ENCODE peak calls at places on chromosomes 7 and 10, in nine cellular contexts. L is heart left ventricle, Q is right atrium auricular region, K is tibial artery, Y is left lung, C is WERI-Rb-1, D is HFF-Myc, O is esophagus muscularis mucosa, B is endothelial cell of umbilical vein. S is an unnamed sample.

GRCh38 chr7:82442492-82443043 is 1.0 kb downstream of the CACNA2D1 start:
- DNase-seq in L (no peak), Q (no peak), K (no peak), Y (no peak), C (peak), D (no peak), O (no peak), B (peak), S (no peak)

GRCh38 chr7:142307246-142307900 is 49.5 kb upstream of the PRSS58 start:
- DNase-seq in L (no peak), Q (no peak), K (no peak), Y (no peak), C (no peak), D (no peak), O (peak), B (no peak), S (no peak)

GRCh38 chr7:66352071-66352470 is 146.9 kb downstream of the TPST1 start:
- DNase-seq in L (no peak), Q (no peak), K (no peak), Y (no peak), C (no peak), D (no peak), O (no peak), B (peak), S (no peak)

GRCh38 chr7:104791065-104791464 is 222.9 kb upstream of the KMT2E start:
- DNase-seq in L (no peak), Q (no peak), K (no peak), Y (no peak), C (no peak), D (no peak), O (no peak), B (peak), S (no peak)

GRCh38 chr7:1666779-1667565 is 3.1 kb upstream of the ELFN1 start:
- DNase-seq in L (peak), Q (no peak), K (peak), Y (peak), C (peak), D (no peak), O (no peak), B (no peak), S (no peak)

GRCh38 chr10:21517134-21517982 is 8.1 kb downstream of the SKIDA1 start:
- DNase-seq in L (peak), Q (no peak), K (peak), Y (no peak), C (no peak), D (no peak), O (no peak), B (peak), S (peak)

GRCh38 chr7:38834357-38834756 is 74.6 kb downstream of the VPS41 start:
- DNase-seq in L (no peak), Q (no peak), K (no peak), Y (no peak), C (no peak), D (no peak), O (no peak), B (no peak), S (no peak)

GRCh38 chr7:90655566-90655965 is 59.4 kb downstream of the CDK14 start:
- DNase-seq in L (no peak), Q (no peak), K (no peak), Y (no peak), C (no peak), D (no peak), O (no peak), B (peak), S (peak)

DNA sequence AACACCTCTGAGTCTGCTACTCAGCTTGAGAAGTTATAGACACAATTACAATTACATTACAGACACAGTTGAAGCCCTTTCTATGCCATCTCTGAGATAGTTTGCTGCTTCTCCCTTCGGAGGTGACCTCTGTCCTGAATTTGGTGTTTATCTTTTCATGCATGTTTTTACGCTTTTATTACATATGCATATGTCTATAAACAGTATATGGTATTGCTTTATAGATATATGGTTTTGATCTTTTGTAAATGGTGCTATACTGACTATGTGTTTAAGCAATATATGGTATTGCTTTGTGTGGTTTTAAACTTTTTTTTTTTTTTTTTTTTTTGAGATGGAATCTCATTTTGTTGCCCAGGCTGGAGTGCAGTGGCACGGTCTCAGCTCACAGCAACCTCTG is 48.4 kb downstream of the HK1 start:
- DNase-seq in L (no peak), Q (no peak), K (no peak), Y (no peak), C (no peak), D (no peak), O (no peak), B (no peak), S (no peak)
- H3K4me3 ChIP-seq in L (no peak), Q (no peak), K (no peak), Y (no peak), C (no peak), D (no peak), O (no peak), B (no peak), S (no peak)

GRCh38 chr10:48332166-48332870 is 25.8 kb downstream of the MAPK8 start:
- DNase-seq in L (no peak), Q (no peak), K (no peak), Y (no peak), C (no peak), D (no peak), O (no peak), B (no peak), S (no peak)
- TF ChIP-seq CTCF in L (no peak), Q (no peak), K (no peak), Y (no peak), C (no peak), D (no peak), O (no peak), B (no peak), S (no peak)

DNA sequence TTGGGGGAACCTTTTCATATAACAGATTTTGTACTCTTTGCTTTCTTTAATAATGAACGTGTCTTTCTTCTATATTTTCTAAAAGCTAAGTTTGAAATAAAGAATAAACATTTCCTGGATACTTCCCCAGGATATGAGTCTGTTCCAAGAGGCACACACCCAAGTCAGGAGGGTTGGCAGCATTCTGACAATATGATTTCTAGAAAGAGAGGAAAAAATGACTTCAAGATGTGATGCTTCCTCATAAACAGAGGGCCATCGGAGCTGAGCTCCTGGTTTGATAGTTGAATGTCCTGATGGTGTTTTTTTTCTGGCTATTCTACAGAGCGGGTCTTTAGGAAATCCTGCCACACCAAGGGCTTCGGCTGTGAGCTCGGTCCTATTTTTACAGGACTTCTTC is 208.5 kb upstream of the MGMT start:
- DNase-seq in L (no peak), Q (no peak), K (no peak), Y (no peak), C (no peak), D (no peak), O (no peak), B (peak), S (no peak)
- H3K4me3 ChIP-seq in L (no peak), Q (no peak), K (no peak), Y (no peak), C (no peak), D (no peak), O (no peak), B (no peak), S (no peak)

GRCh38 chr10:110138197-110138812 is 69.1 kb upstream of the MXI1 start:
- DNase-seq in L (no peak), Q (no peak), K (no peak), Y (no peak), C (no peak), D (peak), O (no peak), B (peak), S (peak)
- TF ChIP-seq CTCF in L (peak), Q (peak), K (peak), Y (peak), C (peak), D (peak), O (peak), B (peak), S (peak)